ENCODE peak calls at places on chromosomes 7 and 10, in nine cellular contexts. One of them, this sample, is unnamed.

GRCh38 chr7:33850768-33851167 is 54.6 kb upstream of the BMPER start:
- DNase-seq in GM12878: no peak
- DNase-seq in Peyer's patch: no peak
- DNase-seq in K562: no peak
- DNase-seq in transverse colon: no peak
- DNase-seq in breast epithelium: no peak
- DNase-seq in endothelial cell of umbilical vein: no peak
- DNase-seq in spleen: no peak
- DNase-seq in HCT116: no peak
- DNase-seq in this sample: no peak

GRCh38 chr7:98293746-98294145 is 12.3 kb downstream of the BRI3 start:
- DNase-seq in Peyer's patch: no peak
- DNase-seq in breast epithelium: no peak
- DNase-seq in endothelial cell of umbilical vein: no peak
- DNase-seq in K562: no peak
- DNase-seq in GM12878: no peak
- DNase-seq in HCT116: no peak
- DNase-seq in transverse colon: no peak
- DNase-seq in spleen: no peak
- DNase-seq in this sample: no peak

GRCh38 chr10:70193391-70193844 is 23.1 kb upstream of the SAR1A start:
- DNase-seq in HCT116: no peak
- DNase-seq in spleen: no peak
- DNase-seq in GM12878: no peak
- DNase-seq in K562: no peak
- DNase-seq in transverse colon: no peak
- DNase-seq in breast epithelium: no peak
- DNase-seq in Peyer's patch: no peak
- DNase-seq in endothelial cell of umbilical vein: no peak
- DNase-seq in this sample: no peak

GRCh38 chr7:57207836-57208235 is 75.6 kb upstream of the ZNF479 start:
- DNase-seq in breast epithelium: peak; percentile 43
- DNase-seq in HCT116: no peak
- DNase-seq in transverse colon: no peak
- DNase-seq in K562: no peak
- DNase-seq in spleen: peak; percentile 34
- DNase-seq in endothelial cell of umbilical vein: no peak
- DNase-seq in GM12878: no peak
- DNase-seq in Peyer's patch: no peak
- DNase-seq in this sample: no peak

GRCh38 chr10:122243560-122243959 is 27.5 kb upstream of the BTBD16 start:
- DNase-seq in spleen: no peak
- DNase-seq in Peyer's patch: no peak
- DNase-seq in endothelial cell of umbilical vein: no peak
- DNase-seq in K562: no peak
- DNase-seq in breast epithelium: no peak
- DNase-seq in GM12878: no peak
- DNase-seq in transverse colon: no peak
- DNase-seq in HCT116: no peak
- DNase-seq in this sample: no peak

GRCh38 chr7:152014722-152015121 is 10.8 kb upstream of the GALNT11 start:
- DNase-seq in spleen: no peak
- DNase-seq in endothelial cell of umbilical vein: no peak
- DNase-seq in Peyer's patch: no peak
- DNase-seq in K562: no peak
- DNase-seq in transverse colon: no peak
- DNase-seq in HCT116: no peak
- DNase-seq in breast epithelium: no peak
- DNase-seq in GM12878: no peak
- DNase-seq in this sample: no peak

GRCh38 chr7:129896568-129897382 is 56.0 kb downstream of the UBE2H start:
- DNase-seq in HCT116: no peak
- DNase-seq in K562: no peak
- DNase-seq in endothelial cell of umbilical vein: peak; percentile 59
- DNase-seq in GM12878: no peak
- DNase-seq in Peyer's patch: no peak
- DNase-seq in transverse colon: no peak
- DNase-seq in spleen: no peak
- DNase-seq in breast epithelium: no peak
- DNase-seq in this sample: no peak

GRCh38 chr10:110355922-110356627 is 51.4 kb upstream of the SMNDC1 start:
- DNase-seq in transverse colon: peak; percentile 34
- DNase-seq in breast epithelium: no peak
- DNase-seq in HCT116: no peak
- DNase-seq in GM12878: no peak
- DNase-seq in endothelial cell of umbilical vein: no peak
- DNase-seq in K562: no peak
- DNase-seq in Peyer's patch: peak; percentile 78
- DNase-seq in spleen: no peak
- DNase-seq in this sample: no peak

GRCh38 chr7:17095001-17095574 is 203.4 kb upstream of the AHR start:
- DNase-seq in transverse colon: no peak
- DNase-seq in Peyer's patch: no peak
- DNase-seq in breast epithelium: peak; percentile 60
- DNase-seq in GM12878: no peak
- DNase-seq in K562: no peak
- DNase-seq in endothelial cell of umbilical vein: no peak
- DNase-seq in HCT116: no peak
- DNase-seq in spleen: no peak
- DNase-seq in this sample: no peak

GRCh38 chr7:66043681-66044497 is 31.7 kb upstream of the ASL start:
- DNase-seq in HCT116: no peak
- DNase-seq in K562: peak; percentile 15
- DNase-seq in endothelial cell of umbilical vein: peak; percentile 33
- DNase-seq in Peyer's patch: peak; percentile 72
- DNase-seq in transverse colon: peak; percentile 72
- DNase-seq in spleen: peak; percentile 87
- DNase-seq in GM12878: no peak
- DNase-seq in breast epithelium: peak; percentile 57
- DNase-seq in this sample: peak; percentile 65

GRCh38 chr10:63707254-63707910 is 186.2 kb downstream of the REEP3 start:
- DNase-seq in GM12878: peak; percentile 48
- DNase-seq in spleen: no peak
- DNase-seq in transverse colon: no peak
- DNase-seq in breast epithelium: no peak
- DNase-seq in HCT116: peak; percentile 98
- DNase-seq in Peyer's patch: no peak
- DNase-seq in K562: peak; percentile 37
- DNase-seq in endothelial cell of umbilical vein: peak; percentile 99
- DNase-seq in this sample: no peak

DNA sequence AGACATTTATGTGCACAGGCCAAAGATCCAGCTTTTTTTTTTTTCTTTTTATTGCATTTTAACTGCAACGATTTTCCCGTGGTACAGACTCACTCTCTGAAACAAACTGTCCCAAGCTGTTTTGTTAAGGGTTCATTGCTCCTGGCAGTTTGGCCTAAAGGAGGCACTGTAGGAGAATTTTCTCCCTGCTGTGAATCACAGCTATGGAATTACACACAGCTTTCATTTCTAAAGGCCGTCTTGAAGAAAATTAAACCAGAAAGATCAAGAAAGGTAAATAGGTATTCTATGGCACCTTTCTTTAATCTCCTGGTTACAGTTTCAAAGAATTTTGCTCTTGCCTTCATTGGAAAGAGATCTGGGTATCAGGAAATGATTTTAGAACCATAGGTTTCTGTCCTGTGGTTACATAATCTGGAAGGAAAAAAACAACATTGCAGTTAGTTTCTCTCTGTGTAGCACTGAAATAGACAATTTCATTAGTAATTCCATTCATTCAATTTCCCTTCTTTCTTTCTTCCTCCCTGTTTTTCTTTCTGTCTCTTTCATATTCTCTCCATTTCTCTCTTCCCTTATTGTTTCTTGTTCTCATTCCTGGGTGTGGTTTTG is 51.2 kb downstream of the PDK4 start:
- DNase-seq in GM12878: no peak
- DNase-seq in Peyer's patch: peak; percentile 80
- DNase-seq in HCT116: peak; percentile 47
- DNase-seq in K562: no peak
- DNase-seq in endothelial cell of umbilical vein: peak; percentile 83
- DNase-seq in spleen: no peak
- DNase-seq in transverse colon: peak; percentile 73
- DNase-seq in breast epithelium: no peak
- DNase-seq in this sample: peak; percentile 62
- H3K4me3 ChIP-seq in GM12878: no peak overlapping the region
- H3K4me3 ChIP-seq in Peyer's patch: peak overlapping the region; percentile 8
- H3K4me3 ChIP-seq in HCT116: peak overlapping the region; percentile 3
- H3K4me3 ChIP-seq in K562: no peak overlapping the region
- H3K4me3 ChIP-seq in endothelial cell of umbilical vein: peak overlapping the region; percentile 69
- H3K4me3 ChIP-seq in spleen: peak overlapping the region; percentile 24
- H3K4me3 ChIP-seq in transverse colon: peak overlapping the region; percentile 44
- H3K4me3 ChIP-seq in breast epithelium: peak overlapping the region; percentile 58
- H3K4me3 ChIP-seq in this sample: no peak overlapping the region

GRCh38 chr10:124461642-124462347 is at the start of gene LHPP:
- DNase-seq in spleen: peak; percentile 99
- DNase-seq in GM12878: peak; percentile 32
- DNase-seq in HCT116: peak; percentile 69
- DNase-seq in breast epithelium: peak; percentile 78
- DNase-seq in endothelial cell of umbilical vein: peak; percentile 85
- DNase-seq in transverse colon: peak; percentile 91
- DNase-seq in Peyer's patch: peak; percentile 95
- DNase-seq in K562: peak; percentile 84
- DNase-seq in this sample: peak; percentile 90
- TF ChIP-seq POLR2A in spleen: no peak
- TF ChIP-seq POLR2A in GM12878: peak; percentile 72
- TF ChIP-seq POLR2A in HCT116: peak; percentile 67
- TF ChIP-seq POLR2A in breast epithelium: no peak
- TF ChIP-seq POLR2A in endothelial cell of umbilical vein: peak; percentile 72
- TF ChIP-seq POLR2A in transverse colon: peak; percentile 43
- TF ChIP-seq POLR2A in Peyer's patch: peak; percentile 55
- TF ChIP-seq POLR2A in K562: peak; percentile 63
- TF ChIP-seq POLR2A in this sample: no peak

GRCh38 chr10:6986927-6987326 is 406.9 kb upstream of the PRKCQ start:
- DNase-seq in GM12878: no peak
- DNase-seq in spleen: no peak
- DNase-seq in K562: no peak
- DNase-seq in transverse colon: no peak
- DNase-seq in endothelial cell of umbilical vein: no peak
- DNase-seq in breast epithelium: no peak
- DNase-seq in Peyer's patch: no peak
- DNase-seq in HCT116: no peak
- DNase-seq in this sample: no peak
- H3K27ac ChIP-seq in GM12878: no peak overlapping the region
- H3K27ac ChIP-seq in spleen: no peak overlapping the region
- H3K27ac ChIP-seq in K562: no peak overlapping the region
- H3K27ac ChIP-seq in transverse colon: no peak overlapping the region
- H3K27ac ChIP-seq in endothelial cell of umbilical vein: no peak overlapping the region
- H3K27ac ChIP-seq in breast epithelium: no peak overlapping the region
- H3K27ac ChIP-seq in Peyer's patch: no peak overlapping the region
- H3K27ac ChIP-seq in HCT116: no peak overlapping the region
- H3K27ac ChIP-seq in this sample: no peak overlapping the region

DNA sequence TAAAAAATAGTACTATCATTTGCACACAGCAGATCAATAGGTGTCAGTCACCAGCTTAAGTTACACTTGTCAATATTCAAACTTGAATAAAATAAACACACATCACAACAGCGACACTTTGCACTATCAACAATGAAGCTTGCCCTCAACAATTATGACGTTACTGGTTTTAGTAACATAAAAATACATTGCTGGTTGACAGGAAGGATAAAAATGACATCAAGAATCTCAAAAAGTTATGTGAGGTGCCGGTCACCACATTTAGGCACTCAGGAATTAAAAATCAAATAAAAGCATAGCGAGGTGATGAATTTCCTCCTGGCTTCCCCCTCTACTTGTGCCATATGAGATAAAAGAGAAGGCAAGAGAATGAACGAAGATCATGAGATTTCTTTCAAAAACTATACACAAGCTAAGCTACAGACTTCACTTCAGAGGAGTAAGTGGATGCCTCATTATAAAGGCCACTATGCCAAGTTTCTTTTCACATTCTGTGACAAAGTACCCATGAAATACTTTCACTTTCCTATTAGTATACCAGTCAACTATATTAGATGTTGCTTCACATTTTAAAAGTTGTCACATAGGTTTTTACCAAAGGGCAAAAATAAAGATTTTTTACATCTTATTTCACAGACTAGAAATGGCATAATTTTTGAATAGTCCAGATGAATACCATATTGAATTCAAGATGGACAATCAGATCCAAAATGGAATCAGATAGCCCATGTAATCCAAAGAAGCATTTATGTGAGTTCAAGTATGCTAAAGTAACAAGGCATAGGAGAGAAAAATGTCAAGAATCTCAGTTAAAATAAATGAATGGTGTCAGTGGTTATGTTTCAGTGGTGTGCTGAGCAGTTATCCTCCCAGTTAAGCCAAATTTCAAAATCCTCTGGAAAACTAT is 3.6 kb downstream of the CCDC71L start:
- DNase-seq in K562: no peak
- DNase-seq in HCT116: no peak
- DNase-seq in Peyer's patch: no peak
- DNase-seq in transverse colon: no peak
- DNase-seq in breast epithelium: no peak
- DNase-seq in spleen: no peak
- DNase-seq in endothelial cell of umbilical vein: peak; percentile 53
- DNase-seq in GM12878: no peak
- DNase-seq in this sample: no peak
- H3K4me3 ChIP-seq in K562: peak overlapping the region; percentile 73
- H3K4me3 ChIP-seq in HCT116: no peak overlapping the region
- H3K4me3 ChIP-seq in Peyer's patch: no peak overlapping the region
- H3K4me3 ChIP-seq in transverse colon: no peak overlapping the region
- H3K4me3 ChIP-seq in breast epithelium: peak overlapping the region; percentile 88
- H3K4me3 ChIP-seq in spleen: no peak overlapping the region
- H3K4me3 ChIP-seq in endothelial cell of umbilical vein: peak overlapping the region; percentile 100
- H3K4me3 ChIP-seq in GM12878: no peak overlapping the region
- H3K4me3 ChIP-seq in this sample: no peak overlapping the region

This sample was measured in testis.